ENCODE peak calls at places on chromosome 19, in nine cellular contexts. I, J, R, E, N, D, X, F and C are unnamed samples.

GRCh38 chr19:14517446-14517839 is 754 bp downstream of the DNAJB1 start:
- DNase-seq in I (no peak), J (peak; percentile 56), R (peak; percentile 37), E (no peak), N (no peak), D (no peak), X (peak; percentile 79), F (no peak), C (no peak)

GRCh38 chr19:29842471-29843179 is 30.8 kb downstream of the CCNE1 start:
- DNase-seq in I (peak; percentile 39), J (no peak), R (no peak), E (no peak), N (no peak), D (no peak), X (peak; percentile 29), F (no peak), C (no peak)

GRCh38 chr19:18415177-18415867 is 3.9 kb upstream of the SSBP4 start:
- DNase-seq in I (peak; percentile 86), J (peak; percentile 70), R (peak; percentile 97), E (peak; percentile 59), N (peak; percentile 94), D (peak; percentile 83), X (peak; percentile 88), F (no peak), C (no peak)

GRCh38 chr19:16259385-16260159 is 61.9 kb downstream of the AP1M1 start:
- DNase-seq in I (peak; percentile 53), J (peak; percentile 93), R (no peak), E (no peak), N (peak; percentile 70), D (no peak), X (no peak), F (no peak), C (no peak)

GRCh38 chr19:40622773-40623075 is 21.6 kb downstream of the LTBP4 start:
- DNase-seq in I (no peak), J (no peak), R (no peak), E (no peak), N (peak; percentile 68), D (no peak), X (no peak), F (no peak), C (no peak)

GRCh38 chr19:1882089-1882785 is 3.1 kb downstream of the ABHD17A start:
- DNase-seq in I (no peak), J (peak; percentile 88), R (no peak), E (no peak), N (peak; percentile 68), D (no peak), X (no peak), F (no peak), C (peak; percentile 41)

GRCh38 chr19:55651236-55651635 is 3.2 kb downstream of the CCDC106 start:
- DNase-seq in I (no peak), J (no peak), R (no peak), E (no peak), N (no peak), D (no peak), X (no peak), F (no peak), C (no peak)

GRCh38 chr19:40398417-40399056 is 8.6 kb upstream of the HIPK4 start:
- DNase-seq in I (no peak), J (peak; percentile 76), R (no peak), E (peak; percentile 55), N (peak; percentile 74), D (peak; percentile 69), X (peak; percentile 37), F (no peak), C (no peak)

GRCh38 chr19:2055871-2056809 is 5.1 kb upstream of the MKNK2 start:
- DNase-seq in I (peak; percentile 77), J (peak; percentile 82), R (peak; percentile 84), E (peak; percentile 74), N (peak; percentile 82), D (peak; percentile 62), X (peak; percentile 78), F (no peak), C (no peak)

GRCh38 chr19:28128341-28128740 is 1084.6 kb downstream of the UQCRFS1 start:
- DNase-seq in I (no peak), J (no peak), R (no peak), E (no peak), N (no peak), D (no peak), X (no peak), F (no peak), C (no peak)

GRCh38 chr19:18223860-18224524 is 2.2 kb downstream of the PDE4C start:
- DNase-seq in I (peak; percentile 78), J (peak; percentile 61), R (peak; percentile 54), E (no peak), N (peak; percentile 84), D (peak; percentile 82), X (no peak), F (no peak), C (no peak)

GRCh38 chr19:1251503-1252220 is 3.3 kb downstream of the MIDN start:
- DNase-seq in I (peak; percentile 87), J (peak; percentile 92), R (no peak), E (no peak), N (no peak), D (no peak), X (no peak), F (no peak), C (peak; percentile 66)

GRCh38 chr19:1074512-1075283 is 7.7 kb downstream of the ARHGAP45 start:
- DNase-seq in I (peak; percentile 90), J (peak; percentile 97), R (no peak), E (no peak), N (peak; percentile 93), D (peak; percentile 71), X (no peak), F (no peak), C (no peak)

GRCh38 chr19:55206664-55207500 is 2.4 kb downstream of the PTPRH start:
- DNase-seq in I (peak; percentile 77), J (peak; percentile 92), R (peak; percentile 97), E (peak; percentile 85), N (peak; percentile 93), D (peak; percentile 85), X (peak; percentile 96), F (peak; percentile 59), C (peak; percentile 55)

DNA sequence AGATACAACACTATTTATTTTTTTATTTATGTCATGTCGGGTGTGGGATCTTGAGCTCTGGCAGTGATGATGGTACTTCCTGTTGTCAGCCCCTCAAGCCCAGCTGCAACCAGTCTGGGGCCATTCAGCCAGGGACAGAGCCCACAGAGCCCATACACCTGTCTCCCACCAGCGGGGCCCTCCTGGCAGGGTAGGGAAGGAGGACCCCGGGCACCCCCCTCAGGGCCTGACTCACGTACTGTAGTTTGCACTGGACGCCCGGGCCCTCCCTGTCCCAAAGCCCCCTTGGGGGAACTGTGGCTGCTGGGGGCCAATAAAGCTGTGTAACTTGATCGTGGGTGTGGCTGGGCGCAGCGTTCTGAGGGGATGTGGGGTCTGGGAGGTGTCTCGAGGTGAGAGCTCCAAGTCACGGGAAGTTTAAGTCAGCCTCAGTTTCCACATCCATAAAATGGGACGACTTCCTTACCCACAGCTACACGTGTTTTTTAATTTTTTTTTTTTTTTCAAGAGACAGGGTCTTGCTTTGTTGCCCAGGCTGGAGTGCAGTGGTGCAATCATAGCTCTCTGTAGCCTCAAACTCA is 9.5 kb downstream of the ATG4D start:
- DNase-seq in I (peak; percentile 51), J (no peak), R (no peak), E (no peak), N (peak; percentile 57), D (no peak), X (no peak), F (no peak), C (no peak)
- H3K27ac ChIP-seq in I (no peak overlapping the region), J (peak overlapping the region; percentile 56), R (no peak overlapping the region), E (no peak overlapping the region), N (no peak overlapping the region), D (no peak overlapping the region), X (no peak overlapping the region), F (no peak overlapping the region), C (no peak overlapping the region)

GRCh38 chr19:41871573-41872383 is 5.3 kb upstream of the CD79A start:
- DNase-seq in I (peak; percentile 46), J (peak; percentile 93), R (peak; percentile 12), E (no peak), N (no peak), D (no peak), X (no peak), F (no peak), C (no peak)
- H3K27ac ChIP-seq in I (no peak overlapping the region), J (peak overlapping the region; percentile 62), R (peak overlapping the region; percentile 29), E (no peak overlapping the region), N (no peak overlapping the region), D (no peak overlapping the region), X (no peak overlapping the region), F (peak overlapping the region; percentile 2), C (no peak overlapping the region)

GRCh38 chr19:45070214-45070613 is 6.1 kb downstream of the ZNF296 start:
- DNase-seq in I (no peak), J (no peak), R (no peak), E (no peak), N (no peak), D (no peak), X (no peak), F (no peak), C (no peak)
- H3K27ac ChIP-seq in I (no peak overlapping the region), J (no peak overlapping the region), R (no peak overlapping the region), E (no peak overlapping the region), N (no peak overlapping the region), D (no peak overlapping the region), X (no peak overlapping the region), F (no peak overlapping the region), C (no peak overlapping the region)

GRCh38 chr19:3442487-3443071 is 37.7 kb downstream of the SMIM24 start:
- DNase-seq in I (no peak), J (no peak), R (no peak), E (no peak), N (peak; percentile 51), D (no peak), X (no peak), F (no peak), C (no peak)

GRCh38 chr19:3441986-3442329 is 38.4 kb downstream of the SMIM24 start:
- DNase-seq in I (no peak), J (no peak), R (no peak), E (no peak), N (no peak), D (no peak), X (no peak), F (no peak), C (no peak)

GRCh38 chr19:3444695-3445234 is 35.6 kb downstream of the SMIM24 start:
- DNase-seq in I (no peak), J (no peak), R (no peak), E (no peak), N (no peak), D (no peak), X (no peak), F (no peak), C (no peak)

GRCh38 chr19:3441089-3441985 is 39.0 kb downstream of the SMIM24 start:
- DNase-seq in I (no peak), J (no peak), R (no peak), E (no peak), N (peak; percentile 55), D (no peak), X (no peak), F (no peak), C (no peak)

DNA sequence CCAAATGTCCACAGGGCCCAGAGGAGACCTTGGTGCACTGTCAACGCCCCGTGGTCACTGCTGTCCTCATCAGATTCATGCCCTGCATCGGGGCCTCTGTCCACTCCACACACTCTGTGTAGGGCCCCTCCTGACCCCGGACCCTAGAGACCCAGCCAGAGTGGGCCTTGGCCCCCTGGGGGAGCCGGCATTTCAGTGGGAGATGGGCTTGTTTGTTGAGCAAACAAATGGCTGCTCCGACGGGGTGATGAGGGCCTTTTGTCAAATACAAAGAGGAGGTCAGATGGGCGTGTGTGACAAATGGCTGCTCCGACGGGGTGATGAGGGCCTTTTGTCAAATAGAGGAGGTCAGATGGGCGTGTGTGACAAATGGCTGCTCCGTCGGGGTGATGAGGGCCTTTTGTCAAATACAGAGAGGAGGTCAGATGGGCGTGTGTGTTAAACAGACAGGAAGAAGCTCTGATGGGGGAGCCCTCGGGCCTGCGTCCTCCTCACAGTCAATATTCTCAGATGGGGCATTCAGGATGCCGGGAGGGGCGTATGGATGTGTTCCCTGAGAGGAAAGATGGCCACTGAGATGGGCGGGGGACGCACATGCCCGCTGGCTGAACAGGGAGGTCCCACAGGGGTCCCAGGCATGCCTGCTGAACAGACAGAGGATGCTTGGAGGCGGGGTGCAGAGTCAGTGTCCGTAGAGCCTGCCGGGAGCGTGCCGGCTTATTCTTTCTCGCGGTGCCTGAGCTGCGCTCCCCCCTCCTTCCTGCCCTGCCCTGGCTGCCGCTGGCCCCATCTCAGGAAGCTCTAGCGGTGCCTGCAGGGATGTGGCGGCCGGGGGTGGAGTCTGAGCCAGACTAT is 36.3 kb downstream of the SMIM24 start:
- DNase-seq in I (no peak), J (no peak), R (peak; percentile 52), E (peak; percentile 15), N (peak; percentile 88), D (peak; percentile 57), X (peak; percentile 33), F (no peak), C (no peak)
- H3K27ac ChIP-seq in I (peak overlapping the region; percentile 71), J (no peak overlapping the region), R (no peak overlapping the region), E (peak overlapping the region; percentile 57), N (peak overlapping the region; percentile 76), D (peak overlapping the region; percentile 45), X (no peak overlapping the region), F (no peak overlapping the region), C (peak overlapping the region; percentile 35)